ENCODE peak calls at places on chromosomes 2 and 18, in five cellular contexts. H is Peyer's patch, K is stomach, M is fibroblast of lung, R is neural progenitor cell. B is an unnamed sample. For H3K27me3, the result is how much of the 10 kb centered on the place peaks cover.

GRCh38 chr2:138059967-138060635 is 95.8 kb downstream of the HNMT start:
- DNase-seq in H (no peak), K (peak), M (peak), R (no peak), B (peak)

GRCh38 chr2:27795093-27795834 is 23.7 kb downstream of the MRPL33 start:
- DNase-seq in H (no peak), K (no peak), M (no peak), R (no peak), B (no peak)

GRCh38 chr2:43634604-43635306 is 2.3 kb upstream of the PLEKHH2 start:
- DNase-seq in H (no peak), K (no peak), M (peak), R (no peak), B (peak)

GRCh38 chr2:20414806-20415205 is 32.1 kb upstream of the RHOB start:
- DNase-seq in H (no peak), K (no peak), M (no peak), R (peak), B (no peak)

GRCh38 chr2:219469186-219469724 is 29.4 kb upstream of the GMPPA start:
- DNase-seq in H (no peak), K (no peak), M (peak), R (no peak), B (peak)

GRCh38 chr18:37334494-37335125 is 231.0 kb downstream of the CELF4 start:
- DNase-seq in H (no peak), K (no peak), M (peak), R (peak), B (no peak)

GRCh38 chr2:65292095-65292378 is 64.4 kb downstream of the ACTR2 start:
- DNase-seq in H (no peak), K (no peak), M (no peak), R (no peak), B (no peak)

GRCh38 chr18:66419400-66419799 is 184.5 kb downstream of the CDH19 start:
- DNase-seq in H (no peak), K (no peak), M (no peak), R (no peak), B (no peak)

GRCh38 chr18:13726972-13727331 is 479 bp downstream of the RNMT start:
- DNase-seq in H (peak), K (peak), M (peak), R (peak), B (peak)

GRCh38 chr2:168138911-168139310 is 108.5 kb downstream of the STK39 start:
- DNase-seq in H (no peak), K (no peak), M (no peak), R (peak), B (no peak)

GRCh38 chr18:74784791-74785190 is 187.1 kb downstream of the ZNF407 start:
- DNase-seq in H (no peak), K (no peak), M (no peak), R (no peak), B (no peak)

GRCh38 chr2:67374481-67374880 is 22.7 kb upstream of the ETAA1 start:
- DNase-seq in H (no peak), K (no peak), M (no peak), R (no peak), B (no peak)

GRCh38 chr2:55779459-55780421 is 86.1 kb upstream of the PNPT1 start:
- DNase-seq in H (no peak), K (no peak), M (peak), R (no peak), B (peak)

GRCh38 chr2:149921911-149922616 is 334.5 kb upstream of the MMADHC start:
- DNase-seq in H (no peak), K (no peak), M (no peak), R (no peak), B (peak)

GRCh38 chr2:225814554-225814953 is 415.0 kb downstream of the NYAP2 start:
- DNase-seq in H (no peak), K (no peak), M (no peak), R (no peak), B (peak)

GRCh38 chr2:161570424-161571050 is 53.7 kb upstream of the SLC4A10 start:
- DNase-seq in H (no peak), K (no peak), M (no peak), R (peak), B (no peak)
- TF ChIP-seq CTCF in H (no peak), K (no peak), M (no peak), R (peak), B (peak)

DNA sequence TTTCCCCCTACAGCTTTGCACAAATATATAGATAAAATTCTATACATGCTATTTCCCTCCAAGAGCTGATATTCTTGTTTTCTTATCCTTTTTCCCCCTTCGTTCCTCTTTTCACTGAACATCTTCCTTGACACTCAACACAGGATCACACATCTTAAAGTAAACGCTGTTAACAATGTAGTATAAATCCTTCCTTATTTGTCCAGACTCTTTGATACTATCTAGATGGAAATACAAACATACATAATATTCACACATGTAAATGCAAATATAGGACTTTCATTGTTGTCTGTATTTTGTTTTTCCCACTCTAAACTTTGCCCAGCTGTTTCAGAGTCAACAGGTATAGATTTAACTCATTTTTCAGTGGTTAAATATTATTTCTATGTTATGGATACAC is 3.0 kb upstream of the TACR1 start:
- DNase-seq in H (no peak), K (no peak), M (no peak), R (no peak), B (no peak)
- H3K27me3 ChIP-seq in H (under half), K (half or more), M (under half), R (half or more), B (under half)

GRCh38 chr2:101793277-101793969 is 95.9 kb downstream of the MAP4K4 start:
- DNase-seq in H (no peak), K (no peak), M (no peak), R (peak), B (no peak)
- TF ChIP-seq CTCF in H (no peak), K (no peak), M (no peak), R (peak), B (no peak)

GRCh38 chr18:52341617-52342381 is 1.8 kb downstream of the DCC start:
- DNase-seq in H (no peak), K (no peak), M (peak), R (peak), B (no peak)
- H3K27me3 ChIP-seq in H (under half), K (half or more), M (under half), R (half or more), B (under half)

GRCh38 chr18:11162889-11163288 is 13.5 kb upstream of the PIEZO2 start:
- DNase-seq in H (no peak), K (no peak), M (no peak), R (no peak), B (no peak)

GRCh38 chr18:11165138-11165537 is 15.8 kb upstream of the PIEZO2 start:
- DNase-seq in H (no peak), K (no peak), M (no peak), R (no peak), B (no peak)

GRCh38 chr18:11160303-11160702 is 10.9 kb upstream of the PIEZO2 start:
- DNase-seq in H (no peak), K (no peak), M (no peak), R (no peak), B (no peak)

GRCh38 chr18:11165952-11166351 is 16.6 kb upstream of the PIEZO2 start:
- DNase-seq in H (no peak), K (no peak), M (no peak), R (no peak), B (no peak)

DNA sequence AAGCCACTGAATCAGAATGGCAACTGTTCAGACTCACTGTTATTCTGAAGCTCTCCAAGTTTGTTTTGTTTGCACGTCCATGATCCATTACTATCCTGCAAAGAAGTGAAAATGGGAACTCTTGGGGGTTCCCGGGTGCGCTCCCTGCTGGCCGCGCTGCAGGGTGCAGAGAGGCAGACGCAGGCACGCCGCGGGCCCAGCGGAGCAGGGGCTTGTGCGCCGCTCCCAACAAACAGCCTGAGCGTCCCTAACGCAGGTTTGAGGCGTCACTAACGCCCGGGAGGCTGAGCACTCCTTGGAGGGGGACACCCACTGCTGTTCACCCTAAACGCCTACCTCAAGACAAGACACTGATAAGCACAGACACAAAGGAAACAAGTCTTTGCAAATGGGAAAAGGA is 14.3 kb upstream of the PIEZO2 start:
- DNase-seq in H (no peak), K (no peak), M (no peak), R (peak), B (no peak)
- TF ChIP-seq CTCF in H (peak), K (peak), M (peak), R (peak), B (peak)

DNA sequence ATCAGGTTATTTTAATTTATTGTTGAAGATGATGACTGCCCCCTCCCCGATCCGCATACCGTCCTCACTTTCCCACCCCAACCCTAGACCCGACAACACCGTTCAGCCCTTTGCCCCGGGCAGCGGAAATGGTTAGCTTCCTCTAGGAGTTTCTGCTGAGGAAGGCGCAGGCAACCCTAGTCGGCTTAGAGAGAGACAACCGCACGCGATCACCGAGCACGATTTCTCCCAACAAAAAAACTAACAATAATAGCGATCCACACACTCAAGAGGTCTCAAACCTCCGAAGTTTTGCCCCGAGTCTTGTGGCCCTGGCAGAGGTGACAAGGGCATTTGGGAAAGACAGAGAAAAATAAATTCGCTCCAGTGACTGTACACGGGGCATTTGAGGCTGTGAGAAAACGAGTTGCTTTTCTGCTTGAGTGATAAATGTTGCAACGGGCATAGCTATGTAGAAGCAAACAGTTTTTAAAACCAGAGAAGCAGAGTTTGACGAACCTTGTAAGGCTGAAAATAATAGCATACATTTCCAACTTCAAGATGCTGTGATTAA is 11.2 kb upstream of the SIX3 start:
- DNase-seq in H (no peak), K (no peak), M (no peak), R (peak), B (no peak)
- H3K27me3 ChIP-seq in H (under half), K (half or more), M (half or more), R (half or more), B (half or more)